ENCODE peak calls at places on chromosome 11, in four cellular contexts. E is endodermal cell, S is A172, H is fibroblast of mammary gland. N is an unnamed sample.

GRCh38 chr11:19511413-19512183 is 201.0 kb upstream of the NAV2 start:
- DNase-seq in S (no peak), E (no peak), H (peak; percentile 71), N (no peak)

GRCh38 chr11:122167100-122167499 is 51.1 kb upstream of the BLID start:
- DNase-seq in E (no peak), H (peak; percentile 94), S (no peak), N (peak; percentile 82)

GRCh38 chr11:27701262-27702105 is 1.2 kb upstream of the BDNF start:
- DNase-seq in S (peak; percentile 42), E (no peak), H (peak; percentile 46), N (peak; percentile 77)

GRCh38 chr11:19978668-19979518 is 181.4 kb downstream of the DBX1 start:
- DNase-seq in S (peak; percentile 67), H (peak; percentile 85), E (no peak), N (peak; percentile 72)

GRCh38 chr11:18743365-18743764 is 17.4 kb upstream of the IGSF22 start:
- DNase-seq in S (no peak), E (no peak), H (no peak), N (no peak)

GRCh38 chr11:1228921-1229451 is 6.1 kb downstream of the MUC5B start:
- DNase-seq in S (no peak), E (peak; percentile 38), H (no peak), N (no peak)

GRCh38 chr11:73240190-73240781 is 22.2 kb downstream of the P2RY2 start:
- DNase-seq in E (peak; percentile 71), S (peak; percentile 35), H (peak; percentile 72), N (peak; percentile 46)

GRCh38 chr11:47166368-47166767 is 10.3 kb downstream of the ARFGAP2 start:
- DNase-seq in S (no peak), H (no peak), E (no peak), N (no peak)

GRCh38 chr11:125055107-125055715 is 7.9 kb upstream of the SLC37A2 start:
- DNase-seq in H (no peak), S (no peak), E (no peak), N (no peak)

GRCh38 chr11:36300651-36301050 is 4.6 kb downstream of the PRR5L start:
- DNase-seq in E (no peak), S (no peak), H (peak; percentile 64), N (peak; percentile 61)

GRCh38 chr11:87281496-87281895 is 243.8 kb downstream of the TMEM135 start:
- DNase-seq in E (no peak), H (peak; percentile 86), S (no peak), N (no peak)

GRCh38 chr11:98365185-98365584 is 655.6 kb upstream of the CNTN5 start:
- DNase-seq in H (peak; percentile 26), E (no peak), S (no peak), N (no peak)

GRCh38 chr11:5665746-5666395 is 19.0 kb downstream of the TRIM5 start:
- DNase-seq in S (no peak), H (no peak), E (no peak), N (no peak)

GRCh38 chr11:134634897-134635831 is 223.1 kb upstream of the B3GAT1 start:
- DNase-seq in S (no peak), E (peak; percentile 67), H (no peak), N (no peak)

GRCh38 chr11:64358907-64359711 is at the start of gene RPS6KA4:
- DNase-seq in H (peak; percentile 42), E (peak; percentile 83), S (peak; percentile 40), N (peak; percentile 68)

GRCh38 chr11:15826008-15826650 is 530.2 kb downstream of the SOX6 start:
- DNase-seq in E (no peak), H (no peak), S (no peak), N (no peak)

GRCh38 chr11:33262016-33262638 is 4.9 kb downstream of the HIPK3 start:
- DNase-seq in S (no peak), E (no peak), H (peak; percentile 30), N (peak; percentile 3)

GRCh38 chr11:18939314-18939713 is at the start of gene MRGPRX1:
- DNase-seq in H (no peak), S (no peak), E (no peak), N (no peak)

GRCh38 chr11:44718057-44718456 is 8.7 kb upstream of the TSPAN18 start:
- DNase-seq in E (no peak), H (no peak), S (no peak), N (no peak)

GRCh38 chr11:47215366-47215925 is 672 bp downstream of the DDB2 start:
- DNase-seq in E (no peak), S (peak; percentile 42), H (no peak), N (no peak)

GRCh38 chr11:74749127-74749964 is 697 bp downstream of the RNF169 start:
- DNase-seq in S (peak; percentile 39), E (peak; percentile 83), H (peak; percentile 34), N (peak; percentile 50)

GRCh38 chr11:70760416-70761020 is 362.2 kb downstream of the CTTN start:
- DNase-seq in E (peak; percentile 35), H (no peak), S (no peak), N (no peak)

GRCh38 chr11:61108847-61109585 is 6.7 kb downstream of the CD5 start:
- DNase-seq in S (no peak), E (no peak), H (no peak), N (no peak)

GRCh38 chr11:108069947-108070346 is 51.4 kb upstream of the ACAT1 start:
- DNase-seq in S (no peak), E (no peak), H (peak; percentile 68), N (peak; percentile 50)

GRCh38 chr11:78715639-78716311 is 141.1 kb upstream of the NARS2 start:
- DNase-seq in E (peak; percentile 95), S (peak; percentile 87), H (peak; percentile 73), N (peak; percentile 93)

N was measured in RPMI7951.